ENCODE peak calls at places on chromosomes 4 and X, in seven cellular contexts. C is stomach, I is GM12865, W is AG04450, R is NB4, U is PC-9, E is progenitor cell of endocrine pancreas. J is an unnamed sample.
A peak's percentile ranks its signal among the peaks of the same experiment; 100 is the strongest.

GRCh38 chrX:30643313-30643821 is 9.9 kb upstream of the GK start:
- DNase-seq in C (no peak), W (peak; percentile 60), U (no peak), E (no peak), I (no peak), R (peak; percentile 81), J (no peak)

GRCh38 chr4:88606832-88607231 is 14.6 kb downstream of the HERC3 start:
- DNase-seq in U (no peak), I (no peak), C (no peak), W (no peak), R (no peak), E (no peak), J (no peak)

GRCh38 chr4:5787311-5787710 is 76.3 kb downstream of the EVC start:
- DNase-seq in C (no peak), R (no peak), U (no peak), W (no peak), E (no peak), I (no peak), J (no peak)

GRCh38 chr4:156182269-156182668 is 228.6 kb upstream of the CTSO start:
- DNase-seq in W (no peak), C (no peak), R (no peak), U (no peak), E (no peak), I (no peak), J (no peak)

GRCh38 chr4:166501941-166502382 is 628.9 kb downstream of the TLL1 start:
- DNase-seq in E (no peak), U (no peak), I (peak; percentile 60), C (no peak), R (peak; percentile 32), W (no peak), J (no peak)

GRCh38 chr4:152659806-152660205 is 20.0 kb downstream of the TMEM154 start:
- DNase-seq in C (no peak), I (peak; percentile 66), W (no peak), E (no peak), U (no peak), R (peak; percentile 50), J (no peak)

GRCh38 chr4:34893382-34893781 is 1350.9 kb downstream of the ARAP2 start:
- DNase-seq in I (no peak), E (no peak), R (no peak), U (no peak), C (no peak), W (no peak), J (no peak)

GRCh38 chr4:13942936-13943335 is 315.4 kb upstream of the BOD1L1 start:
- DNase-seq in U (no peak), E (no peak), R (no peak), W (no peak), C (no peak), I (no peak), J (no peak)

DNA sequence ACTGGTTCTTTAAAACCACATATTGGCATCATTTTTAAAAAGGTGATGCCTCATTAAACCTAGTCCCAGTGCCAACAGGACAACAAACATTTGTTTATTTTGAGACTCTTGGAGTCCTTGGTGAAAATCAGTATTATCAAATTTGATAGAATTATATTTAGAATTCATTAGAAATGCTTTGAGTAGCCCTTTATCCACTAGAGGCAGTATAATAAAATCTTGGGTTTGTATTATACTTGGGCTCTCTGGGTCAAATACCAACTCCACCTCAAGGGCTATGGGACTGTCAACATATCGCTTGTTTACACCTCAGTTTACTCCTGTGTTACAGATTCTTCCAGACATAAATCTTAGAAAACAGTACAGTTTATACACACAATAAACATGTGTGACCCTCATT is 335.7 kb upstream of the FSTL5 start:
- DNase-seq in I (no peak), R (no peak), W (no peak), E (no peak), U (no peak), C (no peak), J (no peak)
- TF ChIP-seq CTCF in I (peak; percentile 7), R (no peak), W (peak; percentile 25), E (peak; percentile 52), U (peak; percentile 47), C (no peak), J (no peak)

DNA sequence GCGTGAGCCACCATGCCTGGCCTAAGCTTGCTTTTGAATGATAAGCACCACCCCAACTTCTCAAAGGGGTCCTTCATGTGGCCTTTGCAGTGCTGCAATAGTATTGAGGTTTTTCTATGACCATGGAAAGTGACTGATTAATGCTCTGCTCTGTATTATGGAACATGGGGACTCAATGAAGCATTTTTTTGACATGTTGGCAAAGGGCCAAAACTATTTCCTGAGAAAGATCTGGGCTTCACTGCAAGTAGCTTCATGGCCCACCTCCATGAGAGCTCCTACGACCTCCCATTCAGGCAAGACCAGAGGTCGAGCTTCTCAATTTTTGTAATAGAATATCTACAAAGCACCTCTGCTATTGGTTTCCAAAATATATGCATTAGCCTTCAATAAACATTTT is 16.7 kb upstream of the SEPTIN6 start:
- DNase-seq in U (no peak), E (no peak), W (no peak), R (no peak), I (no peak), C (no peak), J (no peak)
- TF ChIP-seq CTCF in U (no peak), E (no peak), W (no peak), R (no peak), I (no peak), C (no peak), J (no peak)

GRCh38 chrX:78330540-78330939 is 3.1 kb upstream of the CYSLTR1 start:
- DNase-seq in I (peak; percentile 44), W (no peak), U (no peak), C (no peak), E (no peak), R (no peak), J (no peak)
- TF ChIP-seq CTCF in I (no peak), W (no peak), U (no peak), C (no peak), E (no peak), R (no peak), J (no peak)

GRCh38 chrX:40778861-40779575 is 43.7 kb upstream of the MED14 start:
- DNase-seq in W (no peak), R (no peak), C (no peak), E (no peak), I (no peak), U (peak; percentile 39), J (no peak)

GRCh38 chrX:40772290-40772689 is 36.9 kb upstream of the MED14 start:
- DNase-seq in C (no peak), E (no peak), I (no peak), R (peak; percentile 2), U (peak; percentile 54), W (no peak), J (no peak)

GRCh38 chrX:40773809-40774208 is 38.5 kb upstream of the MED14 start:
- DNase-seq in U (peak; percentile 36), E (no peak), I (no peak), C (no peak), R (no peak), W (no peak), J (no peak)

DNA sequence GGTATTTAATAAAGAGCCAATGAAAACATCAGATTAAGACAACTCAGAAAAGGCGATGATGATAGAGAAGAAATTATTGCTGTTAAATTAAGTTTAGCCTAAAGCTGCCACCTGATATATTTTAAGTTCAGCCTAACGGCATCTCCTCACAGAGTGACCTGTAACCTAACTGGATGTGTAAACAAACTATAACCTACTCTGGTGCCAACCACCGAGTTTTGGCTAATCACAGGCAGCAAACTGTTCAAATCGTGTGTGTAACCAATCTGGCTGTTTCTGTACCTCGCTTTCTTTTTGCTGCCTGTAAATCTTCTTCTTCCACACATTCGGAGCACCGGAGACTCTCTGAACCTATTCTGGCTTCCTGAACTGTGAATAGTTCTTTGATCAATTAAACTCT is 37.8 kb upstream of the MED14 start:
- DNase-seq in C (no peak), U (no peak), W (no peak), E (no peak), R (no peak), I (no peak), J (no peak)
- TF ChIP-seq CTCF in C (no peak), U (no peak), W (no peak), E (no peak), R (no peak), I (no peak), J (no peak)

DNA sequence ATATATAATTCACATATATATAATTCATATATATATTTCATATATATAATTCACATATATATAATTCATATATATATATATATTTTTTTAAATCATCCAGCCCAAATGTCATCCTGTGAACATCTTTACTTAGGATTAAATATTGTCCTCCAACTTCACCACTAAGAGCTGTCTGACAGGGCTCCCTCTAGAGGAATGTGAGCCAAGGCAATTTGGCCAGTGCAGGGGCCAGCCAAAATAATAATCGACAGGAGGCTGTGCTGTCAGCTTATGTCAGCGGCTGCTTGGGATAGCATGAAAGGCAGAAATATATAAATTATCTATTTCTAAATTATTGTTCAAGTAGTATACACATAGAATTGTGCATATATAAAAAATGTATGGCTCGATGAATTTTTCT is 29.5 kb downstream of the EGFL6 start:
- DNase-seq in C (no peak), E (no peak), W (no peak), U (no peak), I (no peak), R (peak; percentile 15), J (peak; percentile 21)
- TF ChIP-seq CTCF in C (no peak), E (peak; percentile 31), W (peak; percentile 22), U (peak; percentile 36), I (no peak), R (peak; percentile 28), J (peak; percentile 16)

GRCh38 chr4:93788712-93789111 is 39.8 kb upstream of the ATOH1 start:
- DNase-seq in C (no peak), W (no peak), E (no peak), U (peak; percentile 32), I (peak; percentile 31), R (peak; percentile 15), J (no peak)
- TF ChIP-seq CTCF in C (no peak), W (peak; percentile 58), E (peak; percentile 70), U (peak; percentile 42), I (peak; percentile 40), R (peak; percentile 22), J (no peak)

GRCh38 chr4:121145430-121145829 is 18.7 kb downstream of the TNIP3 start:
- DNase-seq in R (no peak), W (no peak), U (no peak), C (no peak), E (no peak), I (no peak), J (no peak)

GRCh38 chr4:121144021-121144420 is 20.1 kb downstream of the TNIP3 start:
- DNase-seq in R (no peak), U (peak; percentile 16), E (no peak), C (no peak), I (no peak), W (no peak), J (no peak)

GRCh38 chr4:121146530-121146929 is 17.6 kb downstream of the TNIP3 start:
- DNase-seq in R (no peak), E (no peak), C (no peak), I (no peak), W (no peak), U (no peak), J (no peak)

GRCh38 chr4:121140712-121141111 is 23.4 kb downstream of the TNIP3 start:
- DNase-seq in E (no peak), C (no peak), W (no peak), U (no peak), I (no peak), R (no peak), J (no peak)

DNA sequence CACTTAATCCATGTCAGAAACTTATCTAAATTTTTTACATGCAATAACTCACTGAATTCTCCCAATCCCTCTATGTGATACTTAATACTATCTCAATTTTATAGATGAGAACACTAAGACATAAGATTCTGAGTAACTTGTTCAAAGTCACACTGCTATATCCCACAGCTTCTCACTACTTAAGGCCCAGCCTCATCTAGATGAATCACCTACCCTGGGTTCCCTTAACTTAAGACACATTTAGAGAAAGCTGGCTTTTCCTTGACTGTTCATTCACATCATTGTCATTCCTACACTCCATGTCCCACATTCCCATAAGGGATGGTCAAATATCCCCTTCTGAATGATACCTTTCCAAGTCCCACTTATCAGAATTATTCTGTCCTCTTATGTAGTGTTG is 21.0 kb downstream of the TNIP3 start:
- DNase-seq in E (no peak), C (no peak), R (no peak), W (no peak), U (no peak), I (no peak), J (no peak)
- TF ChIP-seq CTCF in E (no peak), C (no peak), R (no peak), W (no peak), U (no peak), I (no peak), J (no peak)